ENCODE peak calls at places on chromosomes 11 and 22, in ten cellular contexts. J is activated gamma-delta T cell; U is activated T-cell treated with anti-CD3 and anti-CD28 coated beads for 1 hour; C is H9; R is fibroblast of the conjunctiva; N is NCI-H1092 treated with DMSO at 0.1 percent for 48 hours; B is KG1; G is HTR-8/SVneo; S is psoas muscle; H is stimulated activated CD8-positive, alpha-beta memory T cell treated with anti-CD3 and anti-CD28 coated beads, Interleukin-15, amount 100 ng/mL, for 24 hours. A is an unnamed sample.

GRCh38 chr22:47172771-47173534 is 410.5 kb downstream of the TBC1D22A start:
- DNase-seq in U (no peak), N (no peak), S (peak), R (no peak), G (no peak), H (no peak), B (no peak), J (no peak), C (peak), A (no peak)

GRCh38 chr22:20080776-20081654 is 974 bp downstream of the DGCR8 start:
- DNase-seq in B (no peak), U (no peak), H (no peak), S (no peak), C (peak), R (no peak), N (peak), G (peak), J (no peak), A (no peak)

GRCh38 chr11:129950319-129951034 is 52.2 kb downstream of the PRDM10 start:
- DNase-seq in U (no peak), C (no peak), R (peak), G (no peak), B (peak), H (no peak), S (peak), N (no peak), J (no peak), A (no peak)

GRCh38 chr11:77699425-77699824 is 61.8 kb upstream of the CLNS1A start:
- DNase-seq in N (no peak), R (no peak), G (no peak), U (no peak), J (no peak), B (no peak), C (no peak), S (no peak), H (no peak), A (no peak)

GRCh38 chr22:30538280-30538679 is 8.3 kb downstream of the SEC14L6 start:
- DNase-seq in N (no peak), H (no peak), S (no peak), C (no peak), R (no peak), J (no peak), G (no peak), B (no peak), U (no peak), A (no peak)

GRCh38 chr11:71251761-71252433 is 480 bp downstream of the SHANK2 start:
- DNase-seq in G (peak), B (no peak), S (no peak), R (no peak), U (no peak), J (no peak), N (peak), C (peak), H (no peak), A (no peak)

GRCh38 chr22:40021401-40022000 is 26.7 kb downstream of the FAM83F start:
- DNase-seq in J (no peak), N (peak), R (no peak), S (no peak), G (no peak), C (no peak), U (no peak), B (no peak), H (no peak), A (no peak)

GRCh38 chr11:57597971-57598830 is 716 bp downstream of the SERPING1 start:
- DNase-seq in H (no peak), C (peak), N (no peak), R (peak), G (no peak), J (no peak), U (no peak), S (peak), B (no peak), A (no peak)

GRCh38 chr11:122645847-122646246 is 9.7 kb upstream of the UBASH3B start:
- DNase-seq in R (no peak), J (no peak), S (no peak), N (no peak), H (no peak), B (no peak), U (no peak), C (no peak), G (no peak), A (no peak)

GRCh38 chr22:49616356-49617231 is 211.1 kb downstream of the BRD1 start:
- DNase-seq in R (no peak), N (no peak), B (no peak), U (no peak), C (no peak), G (no peak), S (no peak), H (no peak), J (no peak), A (no peak)

GRCh38 chr22:45969414-45969799 is 7.6 kb downstream of the WNT7B start:
- DNase-seq in J (no peak), U (no peak), H (no peak), B (no peak), G (no peak), S (no peak), R (no peak), C (peak), N (no peak), A (no peak)

GRCh38 chr11:66338276-66339162 is 2.3 kb upstream of the RIN1 start:
- DNase-seq in H (no peak), S (no peak), J (no peak), N (no peak), R (no peak), U (no peak), B (no peak), C (no peak), G (no peak), A (no peak)

GRCh38 chr11:120832609-120833221 is 191.2 kb upstream of the TBCEL start:
- DNase-seq in S (no peak), N (peak), J (no peak), U (no peak), C (no peak), H (no peak), R (no peak), G (no peak), B (no peak), A (no peak)

GRCh38 chr11:59138643-59139042 is 4.0 kb upstream of the FAM111A start:
- DNase-seq in B (no peak), N (no peak), R (no peak), J (no peak), H (no peak), U (no peak), C (no peak), G (no peak), S (no peak), A (no peak)

GRCh38 chr11:47524200-47524874 is 28.6 kb downstream of the CELF1 start:
- DNase-seq in C (peak), G (no peak), J (no peak), U (no peak), N (no peak), H (no peak), S (no peak), R (no peak), B (no peak), A (no peak)

GRCh38 chr11:2390871-2391662 is 9.5 kb upstream of the TSSC4 start:
- DNase-seq in G (no peak), H (no peak), N (no peak), B (no peak), J (no peak), R (peak), U (no peak), S (no peak), C (peak), A (no peak)

GRCh38 chr11:11988099-11988651 is 20.3 kb downstream of the DKK3 start:
- DNase-seq in S (no peak), R (no peak), N (no peak), U (no peak), G (no peak), H (no peak), J (no peak), C (peak), B (no peak), A (no peak)

GRCh38 chr11:10309163-10310093 is 4.6 kb downstream of the ADM start:
- DNase-seq in G (no peak), H (no peak), C (peak), B (no peak), R (peak), J (no peak), N (no peak), S (peak), U (no peak), A (no peak)

GRCh38 chr22:28207281-28208030 is 288.4 kb upstream of the PITPNB start:
- DNase-seq in U (no peak), H (no peak), N (no peak), S (no peak), J (no peak), G (no peak), C (no peak), B (no peak), R (no peak), A (no peak)

GRCh38 chr22:20257474-20258299 is 10.4 kb downstream of the RTN4R start:
- DNase-seq in J (no peak), U (no peak), B (no peak), C (no peak), S (no peak), R (no peak), H (no peak), G (no peak), N (no peak), A (no peak)

GRCh38 chr22:39240841-39241631 is 3.7 kb downstream of the PDGFB start:
- DNase-seq in N (no peak), U (no peak), J (no peak), H (no peak), C (no peak), B (no peak), G (no peak), R (no peak), S (peak), A (no peak)

GRCh38 chr11:73507086-73507485 is 90.8 kb downstream of the FAM168A start:
- DNase-seq in J (no peak), U (no peak), R (no peak), B (no peak), G (no peak), N (no peak), C (no peak), S (no peak), H (no peak), A (no peak)

GRCh38 chr11:128767518-128767917 is 73.6 kb downstream of the FLI1 start:
- DNase-seq in R (no peak), C (no peak), J (no peak), B (no peak), N (no peak), G (no peak), U (no peak), S (no peak), H (no peak), A (no peak)

GRCh38 chr22:42708393-42708792 is 12.3 kb downstream of the A4GALT start:
- DNase-seq in C (no peak), R (no peak), N (no peak), G (no peak), H (no peak), S (no peak), J (no peak), U (no peak), B (no peak), A (no peak)

GRCh38 chr11:134229131-134229790 is 4.8 kb downstream of the VPS26B start:
- DNase-seq in R (no peak), N (no peak), H (no peak), C (no peak), B (no peak), S (no peak), G (no peak), U (no peak), J (no peak), A (no peak)

GRCh38 chr11:28011813-28012212 is 96.1 kb downstream of the KIF18A start:
- DNase-seq in C (no peak), S (no peak), H (no peak), U (no peak), R (no peak), B (no peak), J (no peak), N (no peak), G (no peak), A (no peak)

GRCh38 chr22:47318041-47318737 is 555.7 kb downstream of the TBC1D22A start:
- DNase-seq in S (no peak), J (no peak), G (no peak), N (no peak), H (no peak), B (no peak), C (no peak), U (no peak), R (no peak), A (no peak)

A was measured in natural killer cell.